ENCODE peak calls at places on chromosomes 13 and 19, in nine cellular contexts. T is PC-3, F is cardiac muscle cell, G is fibroblast of mammary gland, U is fibroblast of pulmonary artery, W is fibroblast of the aortic adventitia, V is K562, I is HepG2, P is A549. A is an unnamed sample.
A peak's percentile ranks its signal among the peaks of the same experiment; 100 is the strongest.

GRCh38 chr13:56561327-56561726 is 579.4 kb upstream of the PRR20A start:
- DNase-seq in T (peak; percentile 4), F (peak; percentile 2), G (no peak), U (peak; percentile 35), W (no peak), V (no peak), I (no peak), P (no peak), A (peak; percentile 2)

GRCh38 chr19:29404951-29405727 is 120.7 kb upstream of the VSTM2B start:
- DNase-seq in T (peak; percentile 1), F (peak; percentile 53), G (no peak), U (no peak), W (no peak), V (no peak), I (no peak), P (no peak), A (peak; percentile 75)

GRCh38 chr19:38277969-38278680 is 13.8 kb downstream of the SPINT2 start:
- DNase-seq in T (peak; percentile 17), F (peak; percentile 86), G (peak; percentile 21), U (peak; percentile 87), W (peak; percentile 94), V (no peak), I (no peak), P (no peak), A (no peak)

GRCh38 chr13:99827011-99827410 is 144.6 kb downstream of the ZIC5 start:
- DNase-seq in T (peak; percentile 71), F (no peak), G (no peak), U (no peak), W (no peak), V (no peak), I (no peak), P (no peak), A (no peak)

GRCh38 chr19:7779631-7780486 is 16.8 kb downstream of the CLEC4M start:
- DNase-seq in T (no peak), F (no peak), G (no peak), U (no peak), W (no peak), V (no peak), I (no peak), P (no peak), A (no peak)

GRCh38 chr19:4732680-4733114 is 9.1 kb upstream of the DPP9 start:
- DNase-seq in T (peak; percentile 87), F (peak; percentile 72), G (peak; percentile 62), U (peak; percentile 73), W (peak; percentile 70), V (peak; percentile 71), I (peak; percentile 63), P (peak; percentile 57), A (peak; percentile 94)

GRCh38 chr13:111974065-111974640 is 92.8 kb upstream of the SOX1 start:
- DNase-seq in T (no peak), F (no peak), G (no peak), U (no peak), W (no peak), V (no peak), I (no peak), P (no peak), A (no peak)

GRCh38 chr13:113880651-113881611 is 17.1 kb upstream of the GAS6 start:
- DNase-seq in T (no peak), F (no peak), G (no peak), U (no peak), W (no peak), V (no peak), I (no peak), P (no peak), A (no peak)

GRCh38 chr19:17125052-17125727 is 49.6 kb downstream of the MYO9B start:
- DNase-seq in T (no peak), F (no peak), G (no peak), U (peak; percentile 42), W (peak; percentile 56), V (no peak), I (no peak), P (no peak), A (no peak)

GRCh38 chr13:49936943-49937273 is 768 bp upstream of the SPRYD7 start:
- DNase-seq in T (no peak), F (no peak), G (no peak), U (no peak), W (no peak), V (no peak), I (no peak), P (no peak), A (peak; percentile 45)

GRCh38 chr13:97254809-97255208 is 32.7 kb downstream of the MBNL2 start:
- DNase-seq in T (peak; percentile 79), F (no peak), G (peak; percentile 87), U (no peak), W (peak; percentile 62), V (no peak), I (no peak), P (no peak), A (no peak)

GRCh38 chr13:41370736-41371135 is 59.7 kb downstream of the NAA16 start:
- DNase-seq in T (no peak), F (no peak), G (peak; percentile 35), U (peak; percentile 24), W (no peak), V (no peak), I (no peak), P (no peak), A (no peak)

GRCh38 chr13:106178816-106179215 is 356.6 kb downstream of the EFNB2 start:
- DNase-seq in T (no peak), F (no peak), G (no peak), U (no peak), W (no peak), V (no peak), I (no peak), P (no peak), A (no peak)

GRCh38 chr13:77698211-77699058 is 948 bp downstream of the SLAIN1 start:
- DNase-seq in T (peak; percentile 24), F (peak; percentile 63), G (no peak), U (no peak), W (no peak), V (peak; percentile 6), I (no peak), P (no peak), A (peak; percentile 64)

GRCh38 chr13:33745370-33746324 is 72.3 kb upstream of the RFC3 start:
- DNase-seq in T (no peak), F (no peak), G (no peak), U (no peak), W (no peak), V (no peak), I (no peak), P (no peak), A (no peak)

GRCh38 chr19:36330226-36330625 is 48.8 kb downstream of the ZFP14 start:
- DNase-seq in T (no peak), F (no peak), G (no peak), U (no peak), W (no peak), V (no peak), I (no peak), P (no peak), A (no peak)
- H3K4me3 ChIP-seq in T (no peak overlapping the region), F (peak overlapping the region; percentile 48), G (no peak overlapping the region), U (no peak overlapping the region), W (no peak overlapping the region), V (no peak overlapping the region), I (no peak overlapping the region), P (no peak overlapping the region), A (peak overlapping the region; percentile 97)

GRCh38 chr13:29581666-29582065 is 13.8 kb downstream of the SLC7A1 start:
- DNase-seq in T (no peak), F (no peak), G (no peak), U (no peak), W (no peak), V (no peak), I (no peak), P (no peak), A (no peak)
- H3K4me3 ChIP-seq in T (no peak overlapping the region), F (no peak overlapping the region), G (no peak overlapping the region), U (no peak overlapping the region), W (no peak overlapping the region), V (no peak overlapping the region), I (no peak overlapping the region), P (no peak overlapping the region), A (no peak overlapping the region)

GRCh38 chr13:110366733-110367132 is 59.6 kb downstream of the COL4A2 start:
- DNase-seq in T (no peak), F (no peak), G (no peak), U (no peak), W (no peak), V (no peak), I (no peak), P (no peak), A (no peak)
- H3K4me3 ChIP-seq in T (no peak overlapping the region), F (no peak overlapping the region), G (no peak overlapping the region), U (no peak overlapping the region), W (no peak overlapping the region), V (no peak overlapping the region), I (no peak overlapping the region), P (no peak overlapping the region), A (no peak overlapping the region)

GRCh38 chr13:28326081-28326480 is 168.8 kb downstream of the FLT1 start:
- DNase-seq in T (no peak), F (no peak), G (no peak), U (no peak), W (no peak), V (no peak), I (no peak), P (no peak), A (no peak)

GRCh38 chr13:28324181-28324789 is 170.6 kb downstream of the FLT1 start:
- DNase-seq in T (peak; percentile 67), F (peak; percentile 82), G (peak; percentile 76), U (peak; percentile 82), W (peak; percentile 77), V (peak; percentile 43), I (peak; percentile 50), P (peak; percentile 38), A (peak; percentile 88)

GRCh38 chr13:28322256-28322895 is 172.6 kb downstream of the FLT1 start:
- DNase-seq in T (peak; percentile 52), F (no peak), G (no peak), U (peak; percentile 41), W (no peak), V (no peak), I (no peak), P (no peak), A (no peak)

GRCh38 chr13:28327761-28328607 is 166.9 kb downstream of the FLT1 start:
- DNase-seq in T (no peak), F (no peak), G (no peak), U (no peak), W (peak; percentile 30), V (no peak), I (no peak), P (no peak), A (no peak)

GRCh38 chr13:28325022-28325421 is 169.9 kb downstream of the FLT1 start:
- DNase-seq in T (no peak), F (no peak), G (peak; percentile 52), U (peak; percentile 56), W (peak; percentile 50), V (no peak), I (no peak), P (no peak), A (no peak)
- H3K4me3 ChIP-seq in T (no peak overlapping the region), F (no peak overlapping the region), G (no peak overlapping the region), U (no peak overlapping the region), W (no peak overlapping the region), V (no peak overlapping the region), I (no peak overlapping the region), P (no peak overlapping the region), A (no peak overlapping the region)

DNA sequence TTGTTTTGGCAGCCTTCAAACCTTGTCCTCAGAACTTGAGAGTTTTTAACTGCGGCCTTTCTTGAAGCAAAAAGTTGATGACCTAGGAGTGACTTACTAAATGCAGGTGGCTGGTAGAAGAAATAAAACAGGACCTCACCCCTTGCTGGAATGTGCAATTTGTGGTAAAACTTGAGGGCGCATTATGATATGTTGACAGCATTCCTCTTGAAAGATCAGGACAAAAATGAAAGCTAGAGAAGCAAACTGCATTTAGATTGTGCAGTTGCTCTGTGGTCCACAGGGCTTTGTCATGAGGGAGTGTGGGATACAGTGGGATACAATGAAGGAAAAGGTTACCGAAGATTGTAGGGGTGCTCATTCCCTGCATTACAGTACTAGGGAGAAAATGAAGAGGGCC is 504.2 kb downstream of the GPC6 start:
- DNase-seq in T (peak; percentile 47), F (no peak), G (no peak), U (no peak), W (no peak), V (no peak), I (no peak), P (no peak), A (no peak)
- H3K4me3 ChIP-seq in T (no peak overlapping the region), F (no peak overlapping the region), G (no peak overlapping the region), U (no peak overlapping the region), W (no peak overlapping the region), V (no peak overlapping the region), I (no peak overlapping the region), P (no peak overlapping the region), A (no peak overlapping the region)